ENCODE peak calls at places on chromosome 13, in nine cellular contexts. One of them, this sample, is unnamed.

GRCh38 chr13:29722415-29722814 is 126.9 kb upstream of the SLC7A1 start:
- DNase-seq in Daoy: no peak
- DNase-seq in astrocyte of the cerebellum: no peak
- DNase-seq in NCI-H510A treated with DMSO at 0.1 percent for 48 hours: no peak
- DNase-seq in renal cortical epithelial cell: no peak
- DNase-seq in stimulated activated CD4-positive, alpha-beta T cell treated with anti-CD3 and anti-CD28 coated beads, Interleukin-4, amount 100 ng/mL, for 1 hour: no peak
- DNase-seq in C1 segment of cervical spinal cord: no peak
- DNase-seq in H9: no peak
- DNase-seq in fibroblast of gingiva: no peak
- DNase-seq in this sample: no peak

GRCh38 chr13:50760751-50761150 is 82.7 kb downstream of the DLEU7 start:
- DNase-seq in Daoy: no peak
- DNase-seq in astrocyte of the cerebellum: no peak
- DNase-seq in NCI-H510A treated with DMSO at 0.1 percent for 48 hours: no peak
- DNase-seq in renal cortical epithelial cell: peak
- DNase-seq in stimulated activated CD4-positive, alpha-beta T cell treated with anti-CD3 and anti-CD28 coated beads, Interleukin-4, amount 100 ng/mL, for 1 hour: no peak
- DNase-seq in C1 segment of cervical spinal cord: no peak
- DNase-seq in H9: no peak
- DNase-seq in fibroblast of gingiva: no peak
- DNase-seq in this sample: no peak

GRCh38 chr13:48769107-48769704 is 115.5 kb downstream of the CYSLTR2 start:
- DNase-seq in Daoy: peak
- DNase-seq in astrocyte of the cerebellum: peak
- DNase-seq in NCI-H510A treated with DMSO at 0.1 percent for 48 hours: peak
- DNase-seq in renal cortical epithelial cell: peak
- DNase-seq in stimulated activated CD4-positive, alpha-beta T cell treated with anti-CD3 and anti-CD28 coated beads, Interleukin-4, amount 100 ng/mL, for 1 hour: peak
- DNase-seq in C1 segment of cervical spinal cord: peak
- DNase-seq in H9: peak
- DNase-seq in fibroblast of gingiva: peak
- DNase-seq in this sample: peak

GRCh38 chr13:24640752-24641151 is 39.5 kb upstream of the ATP12A start:
- DNase-seq in Daoy: no peak
- DNase-seq in astrocyte of the cerebellum: no peak
- DNase-seq in NCI-H510A treated with DMSO at 0.1 percent for 48 hours: no peak
- DNase-seq in renal cortical epithelial cell: no peak
- DNase-seq in stimulated activated CD4-positive, alpha-beta T cell treated with anti-CD3 and anti-CD28 coated beads, Interleukin-4, amount 100 ng/mL, for 1 hour: no peak
- DNase-seq in C1 segment of cervical spinal cord: no peak
- DNase-seq in H9: no peak
- DNase-seq in fibroblast of gingiva: no peak
- DNase-seq in this sample: no peak

GRCh38 chr13:97205971-97206370 is 16.2 kb upstream of the MBNL2 start:
- DNase-seq in Daoy: no peak
- DNase-seq in astrocyte of the cerebellum: no peak
- DNase-seq in NCI-H510A treated with DMSO at 0.1 percent for 48 hours: no peak
- DNase-seq in renal cortical epithelial cell: no peak
- DNase-seq in stimulated activated CD4-positive, alpha-beta T cell treated with anti-CD3 and anti-CD28 coated beads, Interleukin-4, amount 100 ng/mL, for 1 hour: no peak
- DNase-seq in C1 segment of cervical spinal cord: no peak
- DNase-seq in H9: no peak
- DNase-seq in fibroblast of gingiva: no peak
- DNase-seq in this sample: no peak

GRCh38 chr13:29676941-29677452 is 81.5 kb upstream of the SLC7A1 start:
- DNase-seq in Daoy: no peak
- DNase-seq in astrocyte of the cerebellum: no peak
- DNase-seq in NCI-H510A treated with DMSO at 0.1 percent for 48 hours: peak
- DNase-seq in renal cortical epithelial cell: peak
- DNase-seq in stimulated activated CD4-positive, alpha-beta T cell treated with anti-CD3 and anti-CD28 coated beads, Interleukin-4, amount 100 ng/mL, for 1 hour: no peak
- DNase-seq in C1 segment of cervical spinal cord: no peak
- DNase-seq in H9: no peak
- DNase-seq in fibroblast of gingiva: no peak
- DNase-seq in this sample: no peak

GRCh38 chr13:72586519-72586918 is 140.9 kb downstream of the MZT1 start:
- DNase-seq in Daoy: no peak
- DNase-seq in astrocyte of the cerebellum: peak
- DNase-seq in NCI-H510A treated with DMSO at 0.1 percent for 48 hours: no peak
- DNase-seq in renal cortical epithelial cell: no peak
- DNase-seq in stimulated activated CD4-positive, alpha-beta T cell treated with anti-CD3 and anti-CD28 coated beads, Interleukin-4, amount 100 ng/mL, for 1 hour: no peak
- DNase-seq in C1 segment of cervical spinal cord: no peak
- DNase-seq in H9: no peak
- DNase-seq in fibroblast of gingiva: no peak
- DNase-seq in this sample: no peak

GRCh38 chr13:50116430-50116973 is 101.3 kb downstream of the KCNRG start:
- DNase-seq in Daoy: no peak
- DNase-seq in astrocyte of the cerebellum: no peak
- DNase-seq in NCI-H510A treated with DMSO at 0.1 percent for 48 hours: no peak
- DNase-seq in renal cortical epithelial cell: no peak
- DNase-seq in stimulated activated CD4-positive, alpha-beta T cell treated with anti-CD3 and anti-CD28 coated beads, Interleukin-4, amount 100 ng/mL, for 1 hour: no peak
- DNase-seq in C1 segment of cervical spinal cord: no peak
- DNase-seq in H9: no peak
- DNase-seq in fibroblast of gingiva: no peak
- DNase-seq in this sample: no peak

GRCh38 chr13:113656831-113657671 is 947 bp downstream of the ATP4B start:
- DNase-seq in Daoy: no peak
- DNase-seq in astrocyte of the cerebellum: no peak
- DNase-seq in NCI-H510A treated with DMSO at 0.1 percent for 48 hours: no peak
- DNase-seq in renal cortical epithelial cell: no peak
- DNase-seq in stimulated activated CD4-positive, alpha-beta T cell treated with anti-CD3 and anti-CD28 coated beads, Interleukin-4, amount 100 ng/mL, for 1 hour: no peak
- DNase-seq in C1 segment of cervical spinal cord: no peak
- DNase-seq in H9: no peak
- DNase-seq in fibroblast of gingiva: no peak
- DNase-seq in this sample: no peak

GRCh38 chr13:66826398-66826797 is 403.7 kb downstream of the PCDH9 start:
- DNase-seq in Daoy: no peak
- DNase-seq in astrocyte of the cerebellum: no peak
- DNase-seq in NCI-H510A treated with DMSO at 0.1 percent for 48 hours: no peak
- DNase-seq in renal cortical epithelial cell: no peak
- DNase-seq in stimulated activated CD4-positive, alpha-beta T cell treated with anti-CD3 and anti-CD28 coated beads, Interleukin-4, amount 100 ng/mL, for 1 hour: no peak
- DNase-seq in C1 segment of cervical spinal cord: no peak
- DNase-seq in H9: no peak
- DNase-seq in fibroblast of gingiva: no peak
- DNase-seq in this sample: no peak

GRCh38 chr13:48096670-48097069 is 1.8 kb upstream of the MED4 start:
- DNase-seq in Daoy: no peak
- DNase-seq in astrocyte of the cerebellum: no peak
- DNase-seq in NCI-H510A treated with DMSO at 0.1 percent for 48 hours: no peak
- DNase-seq in renal cortical epithelial cell: peak
- DNase-seq in stimulated activated CD4-positive, alpha-beta T cell treated with anti-CD3 and anti-CD28 coated beads, Interleukin-4, amount 100 ng/mL, for 1 hour: no peak
- DNase-seq in C1 segment of cervical spinal cord: no peak
- DNase-seq in H9: no peak
- DNase-seq in fibroblast of gingiva: no peak
- DNase-seq in this sample: no peak

GRCh38 chr13:113657851-113658741 is at the start of gene ATP4B:
- DNase-seq in Daoy: no peak
- DNase-seq in astrocyte of the cerebellum: no peak
- DNase-seq in NCI-H510A treated with DMSO at 0.1 percent for 48 hours: no peak
- DNase-seq in renal cortical epithelial cell: no peak
- DNase-seq in stimulated activated CD4-positive, alpha-beta T cell treated with anti-CD3 and anti-CD28 coated beads, Interleukin-4, amount 100 ng/mL, for 1 hour: no peak
- DNase-seq in C1 segment of cervical spinal cord: no peak
- DNase-seq in H9: no peak
- DNase-seq in fibroblast of gingiva: no peak
- DNase-seq in this sample: no peak

GRCh38 chr13:50511877-50512332 is 331.6 kb downstream of the DLEU7 start:
- DNase-seq in Daoy: no peak
- DNase-seq in astrocyte of the cerebellum: no peak
- DNase-seq in NCI-H510A treated with DMSO at 0.1 percent for 48 hours: no peak
- DNase-seq in renal cortical epithelial cell: no peak
- DNase-seq in stimulated activated CD4-positive, alpha-beta T cell treated with anti-CD3 and anti-CD28 coated beads, Interleukin-4, amount 100 ng/mL, for 1 hour: no peak
- DNase-seq in C1 segment of cervical spinal cord: no peak
- DNase-seq in H9: no peak
- DNase-seq in fibroblast of gingiva: no peak
- DNase-seq in this sample: peak

GRCh38 chr13:51800456-51800855 is 3.5 kb downstream of the DHRS12 start:
- DNase-seq in Daoy: no peak
- DNase-seq in astrocyte of the cerebellum: no peak
- DNase-seq in NCI-H510A treated with DMSO at 0.1 percent for 48 hours: no peak
- DNase-seq in renal cortical epithelial cell: no peak
- DNase-seq in stimulated activated CD4-positive, alpha-beta T cell treated with anti-CD3 and anti-CD28 coated beads, Interleukin-4, amount 100 ng/mL, for 1 hour: no peak
- DNase-seq in C1 segment of cervical spinal cord: peak
- DNase-seq in H9: no peak
- DNase-seq in fibroblast of gingiva: peak
- DNase-seq in this sample: no peak

GRCh38 chr13:108033800-108034707 is 181.3 kb downstream of the LIG4 start:
- DNase-seq in Daoy: peak
- DNase-seq in astrocyte of the cerebellum: no peak
- DNase-seq in NCI-H510A treated with DMSO at 0.1 percent for 48 hours: no peak
- DNase-seq in renal cortical epithelial cell: peak
- DNase-seq in stimulated activated CD4-positive, alpha-beta T cell treated with anti-CD3 and anti-CD28 coated beads, Interleukin-4, amount 100 ng/mL, for 1 hour: no peak
- DNase-seq in C1 segment of cervical spinal cord: no peak
- DNase-seq in H9: no peak
- DNase-seq in fibroblast of gingiva: no peak
- DNase-seq in this sample: no peak

GRCh38 chr13:71618154-71618553 is 248.8 kb downstream of the DACH1 start:
- DNase-seq in Daoy: no peak
- DNase-seq in astrocyte of the cerebellum: peak
- DNase-seq in NCI-H510A treated with DMSO at 0.1 percent for 48 hours: no peak
- DNase-seq in renal cortical epithelial cell: peak
- DNase-seq in stimulated activated CD4-positive, alpha-beta T cell treated with anti-CD3 and anti-CD28 coated beads, Interleukin-4, amount 100 ng/mL, for 1 hour: no peak
- DNase-seq in C1 segment of cervical spinal cord: no peak
- DNase-seq in H9: no peak
- DNase-seq in fibroblast of gingiva: no peak
- DNase-seq in this sample: no peak

GRCh38 chr13:96065851-96066250 is 12.7 kb upstream of the UGGT2 start:
- DNase-seq in Daoy: no peak
- DNase-seq in astrocyte of the cerebellum: no peak
- DNase-seq in NCI-H510A treated with DMSO at 0.1 percent for 48 hours: no peak
- DNase-seq in renal cortical epithelial cell: no peak
- DNase-seq in stimulated activated CD4-positive, alpha-beta T cell treated with anti-CD3 and anti-CD28 coated beads, Interleukin-4, amount 100 ng/mL, for 1 hour: no peak
- DNase-seq in C1 segment of cervical spinal cord: no peak
- DNase-seq in H9: no peak
- DNase-seq in fibroblast of gingiva: no peak
- DNase-seq in this sample: no peak

GRCh38 chr13:107457686-107458085 is 757.6 kb downstream of the LIG4 start:
- DNase-seq in Daoy: no peak
- DNase-seq in astrocyte of the cerebellum: no peak
- DNase-seq in NCI-H510A treated with DMSO at 0.1 percent for 48 hours: peak
- DNase-seq in renal cortical epithelial cell: no peak
- DNase-seq in stimulated activated CD4-positive, alpha-beta T cell treated with anti-CD3 and anti-CD28 coated beads, Interleukin-4, amount 100 ng/mL, for 1 hour: no peak
- DNase-seq in C1 segment of cervical spinal cord: no peak
- DNase-seq in H9: no peak
- DNase-seq in fibroblast of gingiva: no peak
- DNase-seq in this sample: no peak

GRCh38 chr13:92950771-92951170 is 275.8 kb upstream of the GPC6 start:
- DNase-seq in Daoy: no peak
- DNase-seq in astrocyte of the cerebellum: no peak
- DNase-seq in NCI-H510A treated with DMSO at 0.1 percent for 48 hours: no peak
- DNase-seq in renal cortical epithelial cell: no peak
- DNase-seq in stimulated activated CD4-positive, alpha-beta T cell treated with anti-CD3 and anti-CD28 coated beads, Interleukin-4, amount 100 ng/mL, for 1 hour: no peak
- DNase-seq in C1 segment of cervical spinal cord: no peak
- DNase-seq in H9: no peak
- DNase-seq in fibroblast of gingiva: no peak
- DNase-seq in this sample: no peak